ENCODE peak calls at places on chromosomes 5 and 9, in six cellular contexts. N is CD4-positive, alpha-beta T cell; I is activated CD4-positive, alpha-beta T cell treated with anti-CD3 and anti-CD28 coated beads, Interleukin-2, amount 10 ng/mL, durations not matched to agents 24 days and 14 days; H is stimulated activated CD4-positive, alpha-beta T cell treated with anti-CD3 and anti-CD28 coated beads, Interleukin-2, amount 100 ng/mL, for 48 hours; L is nephron progenitor cell; W is SHP77 treated with DMSO at 0.1 percent for 48 hours. O is an unnamed sample.

GRCh38 chr5:55063220-55063863 is 39.1 kb upstream of the GZMA start:
- DNase-seq in N (no peak), I (no peak), H (no peak), L (no peak), W (no peak), O (no peak)

GRCh38 chr5:76789991-76790571 is 28.7 kb upstream of the F2RL1 start:
- DNase-seq in N (no peak), I (no peak), H (no peak), L (no peak), W (no peak), O (no peak)

GRCh38 chr5:78985407-78986223 is 505 bp upstream of the ARSB start:
- DNase-seq in N (peak; percentile 25), I (peak; percentile 85), H (peak; percentile 51), L (peak; percentile 12), W (peak; percentile 66), O (no peak)

GRCh38 chr5:153159611-153160010 is 330.9 kb upstream of the GRIA1 start:
- DNase-seq in N (no peak), I (no peak), H (no peak), L (no peak), W (no peak), O (no peak)

GRCh38 chr9:130030821-130031481 is 12.0 kb downstream of the FNBP1 start:
- DNase-seq in N (no peak), I (peak; percentile 74), H (no peak), L (no peak), W (no peak), O (no peak)

GRCh38 chr9:34552986-34553385 is 30.2 kb upstream of the ENHO start:
- DNase-seq in N (no peak), I (no peak), H (no peak), L (no peak), W (no peak), O (no peak)

GRCh38 chr9:23555849-23556248 is 270.2 kb downstream of the ELAVL2 start:
- DNase-seq in N (no peak), I (no peak), H (no peak), L (no peak), W (no peak), O (no peak)

GRCh38 chr5:147998704-147999103 is 65.1 kb upstream of the SPINK5 start:
- DNase-seq in N (no peak), I (no peak), H (no peak), L (no peak), W (no peak), O (no peak)

GRCh38 chr9:31807574-31808256 is 576.7 kb upstream of the ACO1 start:
- DNase-seq in N (no peak), I (no peak), H (no peak), L (no peak), W (no peak), O (no peak)

GRCh38 chr9:128884164-128884563 is 2.2 kb downstream of the LRRC8A start:
- DNase-seq in N (no peak), I (no peak), H (no peak), L (no peak), W (no peak), O (no peak)

GRCh38 chr5:150473673-150474358 is 24.3 kb upstream of the RPS14 start:
- DNase-seq in N (no peak), I (no peak), H (no peak), L (no peak), W (no peak), O (no peak)

GRCh38 chr5:150078802-150079654 is 7.3 kb downstream of the CSF1R start:
- DNase-seq in N (no peak), I (no peak), H (no peak), L (no peak), W (no peak), O (peak; percentile 65)